ENCODE peak calls at places on chromosomes 12 and 14, in seven cellular contexts. One of them, this sample, is unnamed.

GRCh38 chr12:106084048-106084671 is 54.6 kb downstream of the NUAK1 start:
- DNase-seq in HTR-8/SVneo: peak
- DNase-seq in cardiac septum: no peak
- DNase-seq in stromal cell of bone marrow: no peak
- DNase-seq in mesothelial cell of epicardium: peak
- DNase-seq in transverse colon: no peak
- DNase-seq in gastrocnemius medialis: no peak
- DNase-seq in this sample: peak

GRCh38 chr12:71594214-71594948 is 69.3 kb downstream of the ZFC3H1 start:
- DNase-seq in HTR-8/SVneo: no peak
- DNase-seq in cardiac septum: no peak
- DNase-seq in stromal cell of bone marrow: no peak
- DNase-seq in mesothelial cell of epicardium: peak
- DNase-seq in transverse colon: no peak
- DNase-seq in gastrocnemius medialis: no peak
- DNase-seq in this sample: no peak

GRCh38 chr14:93953739-93954515 is 22.4 kb downstream of the ASB2 start:
- DNase-seq in HTR-8/SVneo: no peak
- DNase-seq in cardiac septum: no peak
- DNase-seq in stromal cell of bone marrow: no peak
- DNase-seq in mesothelial cell of epicardium: no peak
- DNase-seq in transverse colon: no peak
- DNase-seq in gastrocnemius medialis: no peak
- DNase-seq in this sample: no peak

GRCh38 chr12:108666326-108666995 is 32.8 kb upstream of the SELPLG start:
- DNase-seq in HTR-8/SVneo: no peak
- DNase-seq in cardiac septum: no peak
- DNase-seq in stromal cell of bone marrow: no peak
- DNase-seq in mesothelial cell of epicardium: no peak
- DNase-seq in transverse colon: peak
- DNase-seq in gastrocnemius medialis: peak
- DNase-seq in this sample: no peak

GRCh38 chr14:56341766-56342418 is 223.7 kb downstream of the PELI2 start:
- DNase-seq in HTR-8/SVneo: no peak
- DNase-seq in cardiac septum: no peak
- DNase-seq in stromal cell of bone marrow: peak
- DNase-seq in mesothelial cell of epicardium: no peak
- DNase-seq in transverse colon: no peak
- DNase-seq in gastrocnemius medialis: no peak
- DNase-seq in this sample: no peak

GRCh38 chr12:51949342-51950030 is 2.0 kb upstream of the ACVR1B start:
- DNase-seq in HTR-8/SVneo: no peak
- DNase-seq in cardiac septum: no peak
- DNase-seq in stromal cell of bone marrow: no peak
- DNase-seq in mesothelial cell of epicardium: no peak
- DNase-seq in transverse colon: no peak
- DNase-seq in gastrocnemius medialis: no peak
- DNase-seq in this sample: no peak

GRCh38 chr14:65949711-65950516 is 536.3 kb upstream of the CCDC196 start:
- DNase-seq in HTR-8/SVneo: no peak
- DNase-seq in cardiac septum: no peak
- DNase-seq in stromal cell of bone marrow: no peak
- DNase-seq in mesothelial cell of epicardium: no peak
- DNase-seq in transverse colon: peak
- DNase-seq in gastrocnemius medialis: peak
- DNase-seq in this sample: peak

GRCh38 chr12:111777345-111778045 is 10.8 kb downstream of the ALDH2 start:
- DNase-seq in HTR-8/SVneo: no peak
- DNase-seq in cardiac septum: no peak
- DNase-seq in stromal cell of bone marrow: no peak
- DNase-seq in mesothelial cell of epicardium: no peak
- DNase-seq in transverse colon: peak
- DNase-seq in gastrocnemius medialis: no peak
- DNase-seq in this sample: no peak

GRCh38 chr12:57850924-57851323 is 4.4 kb upstream of the CTDSP2 start:
- DNase-seq in HTR-8/SVneo: no peak
- DNase-seq in cardiac septum: no peak
- DNase-seq in stromal cell of bone marrow: no peak
- DNase-seq in mesothelial cell of epicardium: no peak
- DNase-seq in transverse colon: no peak
- DNase-seq in gastrocnemius medialis: no peak
- DNase-seq in this sample: no peak

GRCh38 chr12:103924761-103925641 is 5.2 kb upstream of the HSP90B1 start:
- DNase-seq in HTR-8/SVneo: no peak
- DNase-seq in cardiac septum: no peak
- DNase-seq in stromal cell of bone marrow: peak
- DNase-seq in mesothelial cell of epicardium: no peak
- DNase-seq in transverse colon: no peak
- DNase-seq in gastrocnemius medialis: peak
- DNase-seq in this sample: peak

GRCh38 chr14:101603096-101603495 is 41.8 kb downstream of the DIO3 start:
- DNase-seq in HTR-8/SVneo: no peak
- DNase-seq in cardiac septum: no peak
- DNase-seq in stromal cell of bone marrow: no peak
- DNase-seq in mesothelial cell of epicardium: no peak
- DNase-seq in transverse colon: peak
- DNase-seq in gastrocnemius medialis: no peak
- DNase-seq in this sample: no peak

GRCh38 chr12:56487448-56488040 is 417 bp downstream of the GLS2 start:
- DNase-seq in HTR-8/SVneo: no peak
- DNase-seq in cardiac septum: no peak
- DNase-seq in stromal cell of bone marrow: no peak
- DNase-seq in mesothelial cell of epicardium: no peak
- DNase-seq in transverse colon: peak
- DNase-seq in gastrocnemius medialis: no peak
- DNase-seq in this sample: no peak

GRCh38 chr12:3071710-3072109 is 5.5 kb upstream of the TSPAN9 start:
- DNase-seq in HTR-8/SVneo: no peak
- DNase-seq in cardiac septum: no peak
- DNase-seq in stromal cell of bone marrow: no peak
- DNase-seq in mesothelial cell of epicardium: no peak
- DNase-seq in transverse colon: no peak
- DNase-seq in gastrocnemius medialis: no peak
- DNase-seq in this sample: no peak

GRCh38 chr12:14774944-14775651 is 28.2 kb downstream of the WBP11 start:
- DNase-seq in HTR-8/SVneo: no peak
- DNase-seq in cardiac septum: peak
- DNase-seq in stromal cell of bone marrow: peak
- DNase-seq in mesothelial cell of epicardium: no peak
- DNase-seq in transverse colon: peak
- DNase-seq in gastrocnemius medialis: peak
- DNase-seq in this sample: no peak

GRCh38 chr14:73757876-73758391 is 43.8 kb upstream of the PNMA1 start:
- DNase-seq in HTR-8/SVneo: no peak
- DNase-seq in cardiac septum: no peak
- DNase-seq in stromal cell of bone marrow: no peak
- DNase-seq in mesothelial cell of epicardium: no peak
- DNase-seq in transverse colon: no peak
- DNase-seq in gastrocnemius medialis: no peak
- DNase-seq in this sample: no peak

GRCh38 chr12:109777544-109777943 is 55.7 kb downstream of the TRPV4 start:
- DNase-seq in HTR-8/SVneo: peak
- DNase-seq in cardiac septum: no peak
- DNase-seq in stromal cell of bone marrow: no peak
- DNase-seq in mesothelial cell of epicardium: no peak
- DNase-seq in transverse colon: peak
- DNase-seq in gastrocnemius medialis: no peak
- DNase-seq in this sample: no peak

This sample was measured in astrocyte of the cerebellum.